ENCODE peak calls at places on chromosomes 3 and 15, in ten cellular contexts. One of them, this sample, is unnamed.

GRCh38 chr15:59051867-59052861 is 52.8 kb upstream of the CCNB2 start:
- DNase-seq in adrenal gland: no peak
- DNase-seq in BJ: no peak
- DNase-seq in AG04450: no peak
- DNase-seq in fibroblast of villous mesenchyme: no peak
- DNase-seq in lung: no peak
- DNase-seq in fibroblast of lung: no peak
- DNase-seq in GM12878: no peak
- DNase-seq in ascending aorta: no peak
- DNase-seq in cardiac muscle cell: no peak
- DNase-seq in this sample: no peak

GRCh38 chr15:67915374-67916050 is 75.7 kb upstream of the RNU6-1 start:
- DNase-seq in AG04450: no peak
- DNase-seq in fibroblast of lung: peak; percentile 43
- DNase-seq in fibroblast of villous mesenchyme: peak; percentile 44
- DNase-seq in lung: peak; percentile 59
- DNase-seq in adrenal gland: no peak
- DNase-seq in GM12878: no peak
- DNase-seq in cardiac muscle cell: peak; percentile 46
- DNase-seq in ascending aorta: peak; percentile 84
- DNase-seq in BJ: no peak
- DNase-seq in this sample: peak; percentile 51

GRCh38 chr3:25045291-25045690 is 382.8 kb upstream of the RARB start:
- DNase-seq in GM12878: no peak
- DNase-seq in cardiac muscle cell: peak; percentile 34
- DNase-seq in BJ: no peak
- DNase-seq in fibroblast of lung: peak; percentile 27
- DNase-seq in ascending aorta: no peak
- DNase-seq in lung: no peak
- DNase-seq in fibroblast of villous mesenchyme: peak; percentile 32
- DNase-seq in AG04450: no peak
- DNase-seq in adrenal gland: no peak
- DNase-seq in this sample: peak; percentile 75

GRCh38 chr3:41173926-41174702 is 25.2 kb upstream of the CTNNB1 start:
- DNase-seq in fibroblast of lung: no peak
- DNase-seq in cardiac muscle cell: no peak
- DNase-seq in GM12878: no peak
- DNase-seq in AG04450: no peak
- DNase-seq in fibroblast of villous mesenchyme: peak; percentile 50
- DNase-seq in ascending aorta: no peak
- DNase-seq in lung: no peak
- DNase-seq in adrenal gland: no peak
- DNase-seq in BJ: no peak
- DNase-seq in this sample: no peak

GRCh38 chr3:50913279-50913678 is 238.6 kb downstream of the DOCK3 start:
- DNase-seq in fibroblast of villous mesenchyme: no peak
- DNase-seq in fibroblast of lung: no peak
- DNase-seq in AG04450: no peak
- DNase-seq in lung: no peak
- DNase-seq in ascending aorta: no peak
- DNase-seq in BJ: no peak
- DNase-seq in adrenal gland: no peak
- DNase-seq in cardiac muscle cell: no peak
- DNase-seq in GM12878: no peak
- DNase-seq in this sample: peak; percentile 9

GRCh38 chr3:177150970-177151627 is 46.2 kb downstream of the TBL1XR1 start:
- DNase-seq in AG04450: peak; percentile 72
- DNase-seq in fibroblast of villous mesenchyme: peak; percentile 79
- DNase-seq in BJ: peak; percentile 51
- DNase-seq in GM12878: peak; percentile 48
- DNase-seq in cardiac muscle cell: peak; percentile 84
- DNase-seq in lung: no peak
- DNase-seq in adrenal gland: no peak
- DNase-seq in fibroblast of lung: peak; percentile 85
- DNase-seq in ascending aorta: no peak
- DNase-seq in this sample: peak; percentile 73

GRCh38 chr3:10017636-10018292 is 8.5 kb upstream of the FANCD2 start:
- DNase-seq in cardiac muscle cell: peak; percentile 52
- DNase-seq in fibroblast of villous mesenchyme: peak; percentile 70
- DNase-seq in adrenal gland: no peak
- DNase-seq in lung: no peak
- DNase-seq in BJ: peak; percentile 41
- DNase-seq in ascending aorta: no peak
- DNase-seq in fibroblast of lung: peak; percentile 65
- DNase-seq in GM12878: no peak
- DNase-seq in AG04450: no peak
- DNase-seq in this sample: no peak

GRCh38 chr3:192896208-192896607 is 21.4 kb downstream of the MB21D2 start:
- DNase-seq in fibroblast of lung: no peak
- DNase-seq in AG04450: no peak
- DNase-seq in ascending aorta: no peak
- DNase-seq in lung: no peak
- DNase-seq in BJ: no peak
- DNase-seq in GM12878: no peak
- DNase-seq in fibroblast of villous mesenchyme: no peak
- DNase-seq in adrenal gland: no peak
- DNase-seq in cardiac muscle cell: no peak
- DNase-seq in this sample: no peak

GRCh38 chr15:57443486-57443885 is 67.2 kb downstream of the CGNL1 start:
- DNase-seq in cardiac muscle cell: no peak
- DNase-seq in GM12878: no peak
- DNase-seq in fibroblast of villous mesenchyme: no peak
- DNase-seq in ascending aorta: no peak
- DNase-seq in AG04450: no peak
- DNase-seq in lung: no peak
- DNase-seq in fibroblast of lung: no peak
- DNase-seq in adrenal gland: no peak
- DNase-seq in BJ: no peak
- DNase-seq in this sample: no peak

GRCh38 chr15:89785064-89785770 is 9.1 kb downstream of the MESP2 start:
- DNase-seq in fibroblast of lung: no peak
- DNase-seq in adrenal gland: no peak
- DNase-seq in ascending aorta: no peak
- DNase-seq in lung: no peak
- DNase-seq in cardiac muscle cell: no peak
- DNase-seq in AG04450: no peak
- DNase-seq in BJ: no peak
- DNase-seq in GM12878: no peak
- DNase-seq in fibroblast of villous mesenchyme: no peak
- DNase-seq in this sample: no peak

GRCh38 chr3:190038050-190038631 is 82.6 kb downstream of the P3H2 start:
- DNase-seq in adrenal gland: peak; percentile 74
- DNase-seq in fibroblast of lung: peak; percentile 79
- DNase-seq in fibroblast of villous mesenchyme: peak; percentile 76
- DNase-seq in lung: peak; percentile 70
- DNase-seq in AG04450: peak; percentile 42
- DNase-seq in BJ: no peak
- DNase-seq in GM12878: no peak
- DNase-seq in ascending aorta: no peak
- DNase-seq in cardiac muscle cell: peak; percentile 74
- DNase-seq in this sample: no peak

GRCh38 chr3:48797626-48798025 is 50.0 kb downstream of the PRKAR2A start:
- DNase-seq in ascending aorta: no peak
- DNase-seq in BJ: no peak
- DNase-seq in adrenal gland: no peak
- DNase-seq in fibroblast of lung: no peak
- DNase-seq in AG04450: no peak
- DNase-seq in cardiac muscle cell: no peak
- DNase-seq in fibroblast of villous mesenchyme: no peak
- DNase-seq in GM12878: no peak
- DNase-seq in lung: no peak
- DNase-seq in this sample: no peak

GRCh38 chr3:135967867-135968266 is 2.3 kb downstream of the PPP2R3A start:
- DNase-seq in cardiac muscle cell: no peak
- DNase-seq in ascending aorta: no peak
- DNase-seq in AG04450: no peak
- DNase-seq in GM12878: no peak
- DNase-seq in fibroblast of villous mesenchyme: no peak
- DNase-seq in fibroblast of lung: no peak
- DNase-seq in lung: no peak
- DNase-seq in adrenal gland: no peak
- DNase-seq in BJ: no peak
- DNase-seq in this sample: no peak
- H3K4me3 ChIP-seq in cardiac muscle cell: peak overlapping the region; percentile 87
- H3K4me3 ChIP-seq in ascending aorta: no peak overlapping the region
- H3K4me3 ChIP-seq in AG04450: peak overlapping the region; percentile 75
- H3K4me3 ChIP-seq in GM12878: no peak overlapping the region
- H3K4me3 ChIP-seq in fibroblast of villous mesenchyme: no peak overlapping the region
- H3K4me3 ChIP-seq in fibroblast of lung: peak overlapping the region; percentile 1
- H3K4me3 ChIP-seq in lung: no peak overlapping the region
- H3K4me3 ChIP-seq in adrenal gland: no peak overlapping the region
- H3K4me3 ChIP-seq in BJ: no peak overlapping the region
- H3K4me3 ChIP-seq in this sample: no peak overlapping the region

GRCh38 chr3:35946121-35946856 is 307.0 kb downstream of the ARPP21 start:
- DNase-seq in AG04450: no peak
- DNase-seq in fibroblast of villous mesenchyme: peak; percentile 13
- DNase-seq in adrenal gland: no peak
- DNase-seq in ascending aorta: no peak
- DNase-seq in cardiac muscle cell: peak; percentile 70
- DNase-seq in GM12878: no peak
- DNase-seq in lung: no peak
- DNase-seq in fibroblast of lung: peak; percentile 50
- DNase-seq in BJ: no peak
- DNase-seq in this sample: no peak

GRCh38 chr3:35950045-35950444 is 310.7 kb downstream of the ARPP21 start:
- DNase-seq in ascending aorta: no peak
- DNase-seq in cardiac muscle cell: no peak
- DNase-seq in AG04450: no peak
- DNase-seq in GM12878: no peak
- DNase-seq in lung: no peak
- DNase-seq in BJ: no peak
- DNase-seq in fibroblast of lung: no peak
- DNase-seq in adrenal gland: no peak
- DNase-seq in fibroblast of villous mesenchyme: no peak
- DNase-seq in this sample: no peak

GRCh38 chr3:35944915-35945710 is 305.8 kb downstream of the ARPP21 start:
- DNase-seq in cardiac muscle cell: no peak
- DNase-seq in lung: no peak
- DNase-seq in BJ: peak; percentile 17
- DNase-seq in ascending aorta: no peak
- DNase-seq in AG04450: no peak
- DNase-seq in fibroblast of villous mesenchyme: no peak
- DNase-seq in GM12878: no peak
- DNase-seq in fibroblast of lung: no peak
- DNase-seq in adrenal gland: no peak
- DNase-seq in this sample: no peak

GRCh38 chr3:35946857-35947514 is 307.7 kb downstream of the ARPP21 start:
- DNase-seq in lung: no peak
- DNase-seq in AG04450: no peak
- DNase-seq in cardiac muscle cell: no peak
- DNase-seq in fibroblast of villous mesenchyme: no peak
- DNase-seq in BJ: no peak
- DNase-seq in GM12878: no peak
- DNase-seq in fibroblast of lung: no peak
- DNase-seq in adrenal gland: no peak
- DNase-seq in ascending aorta: no peak
- DNase-seq in this sample: no peak
- TF ChIP-seq CTCF in lung: no peak
- TF ChIP-seq CTCF in AG04450: no peak
- TF ChIP-seq CTCF in cardiac muscle cell: no peak
- TF ChIP-seq CTCF in fibroblast of villous mesenchyme: peak; percentile 3
- TF ChIP-seq CTCF in BJ: no peak
- TF ChIP-seq CTCF in GM12878: no peak
- TF ChIP-seq CTCF in fibroblast of lung: no peak
- TF ChIP-seq CTCF in adrenal gland: peak; percentile 4
- TF ChIP-seq CTCF in ascending aorta: no peak
- TF ChIP-seq CTCF in this sample: no peak

GRCh38 chr3:63946753-63947152 is 34.6 kb upstream of the SCAANT1 start:
- DNase-seq in cardiac muscle cell: no peak
- DNase-seq in GM12878: no peak
- DNase-seq in lung: no peak
- DNase-seq in fibroblast of villous mesenchyme: no peak
- DNase-seq in fibroblast of lung: no peak
- DNase-seq in ascending aorta: no peak
- DNase-seq in BJ: no peak
- DNase-seq in adrenal gland: no peak
- DNase-seq in AG04450: no peak
- DNase-seq in this sample: no peak
- H3K4me3 ChIP-seq in cardiac muscle cell: no peak overlapping the region
- H3K4me3 ChIP-seq in GM12878: no peak overlapping the region
- H3K4me3 ChIP-seq in lung: no peak overlapping the region
- H3K4me3 ChIP-seq in fibroblast of villous mesenchyme: no peak overlapping the region
- H3K4me3 ChIP-seq in fibroblast of lung: no peak overlapping the region
- H3K4me3 ChIP-seq in ascending aorta: no peak overlapping the region
- H3K4me3 ChIP-seq in BJ: no peak overlapping the region
- H3K4me3 ChIP-seq in adrenal gland: no peak overlapping the region
- H3K4me3 ChIP-seq in AG04450: no peak overlapping the region
- H3K4me3 ChIP-seq in this sample: no peak overlapping the region

DNA sequence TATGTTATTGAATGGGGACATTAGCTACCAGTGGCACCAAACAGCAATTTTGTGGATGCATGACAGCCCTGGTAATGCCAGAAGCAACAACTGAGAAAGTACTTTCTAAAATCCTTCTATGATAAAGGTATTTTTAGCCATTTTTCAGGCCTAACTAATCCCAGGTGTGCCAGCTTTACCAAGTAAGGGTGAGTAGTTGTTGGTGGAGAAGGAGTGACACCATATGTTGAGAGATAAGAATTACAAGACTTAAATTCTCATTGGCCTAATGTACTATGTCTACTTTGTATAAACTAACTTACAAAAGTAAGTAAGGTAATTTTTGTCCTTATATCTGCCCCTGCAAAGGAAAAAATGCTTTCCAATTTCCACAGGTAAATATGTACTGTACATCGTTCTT is 4.1 kb upstream of the COX17 start:
- DNase-seq in GM12878: no peak
- DNase-seq in AG04450: no peak
- DNase-seq in adrenal gland: no peak
- DNase-seq in BJ: no peak
- DNase-seq in ascending aorta: no peak
- DNase-seq in fibroblast of lung: peak; percentile 60
- DNase-seq in fibroblast of villous mesenchyme: peak; percentile 49
- DNase-seq in lung: no peak
- DNase-seq in cardiac muscle cell: peak; percentile 65
- DNase-seq in this sample: no peak
- TF ChIP-seq CTCF in GM12878: peak; percentile 51
- TF ChIP-seq CTCF in AG04450: peak; percentile 57
- TF ChIP-seq CTCF in adrenal gland: peak; percentile 67
- TF ChIP-seq CTCF in BJ: peak; percentile 55
- TF ChIP-seq CTCF in ascending aorta: peak; percentile 62
- TF ChIP-seq CTCF in fibroblast of lung: peak; percentile 44
- TF ChIP-seq CTCF in fibroblast of villous mesenchyme: peak; percentile 54
- TF ChIP-seq CTCF in lung: peak; percentile 6
- TF ChIP-seq CTCF in cardiac muscle cell: peak; percentile 39
- TF ChIP-seq CTCF in this sample: peak; percentile 56

GRCh38 chr3:13588971-13589370 is 40.0 kb downstream of the FBLN2 start:
- DNase-seq in adrenal gland: no peak
- DNase-seq in lung: no peak
- DNase-seq in GM12878: no peak
- DNase-seq in fibroblast of lung: no peak
- DNase-seq in BJ: no peak
- DNase-seq in AG04450: no peak
- DNase-seq in ascending aorta: no peak
- DNase-seq in fibroblast of villous mesenchyme: peak; percentile 17
- DNase-seq in cardiac muscle cell: no peak
- DNase-seq in this sample: no peak
- H3K4me3 ChIP-seq in adrenal gland: no peak overlapping the region
- H3K4me3 ChIP-seq in lung: no peak overlapping the region
- H3K4me3 ChIP-seq in GM12878: no peak overlapping the region
- H3K4me3 ChIP-seq in fibroblast of lung: no peak overlapping the region
- H3K4me3 ChIP-seq in BJ: no peak overlapping the region
- H3K4me3 ChIP-seq in AG04450: no peak overlapping the region
- H3K4me3 ChIP-seq in ascending aorta: no peak overlapping the region
- H3K4me3 ChIP-seq in fibroblast of villous mesenchyme: no peak overlapping the region
- H3K4me3 ChIP-seq in cardiac muscle cell: no peak overlapping the region
- H3K4me3 ChIP-seq in this sample: no peak overlapping the region

GRCh38 chr3:4845882-4846281 is 133.4 kb upstream of the BHLHE40 start:
- DNase-seq in GM12878: peak; percentile 89
- DNase-seq in adrenal gland: no peak
- DNase-seq in fibroblast of villous mesenchyme: no peak
- DNase-seq in AG04450: no peak
- DNase-seq in cardiac muscle cell: no peak
- DNase-seq in ascending aorta: no peak
- DNase-seq in fibroblast of lung: no peak
- DNase-seq in BJ: no peak
- DNase-seq in lung: no peak
- DNase-seq in this sample: no peak
- TF ChIP-seq CTCF in GM12878: no peak
- TF ChIP-seq CTCF in adrenal gland: no peak
- TF ChIP-seq CTCF in fibroblast of villous mesenchyme: no peak
- TF ChIP-seq CTCF in AG04450: no peak
- TF ChIP-seq CTCF in cardiac muscle cell: no peak
- TF ChIP-seq CTCF in ascending aorta: no peak
- TF ChIP-seq CTCF in fibroblast of lung: no peak
- TF ChIP-seq CTCF in BJ: no peak
- TF ChIP-seq CTCF in lung: no peak
- TF ChIP-seq CTCF in this sample: no peak

This sample was measured in retinal pigment epithelial cell.